ENCODE peak calls at places on chromosomes 2 and 18, in ten cellular contexts. O is NCI-H2171; H is mammary epithelial cell; Z is HT1080; E is aorta; X is A549; S is naive thymus-derived CD8-positive, alpha-beta T cell; Q is GDM1; M is anterior cingulate cortex; P is SW480. T is an unnamed sample.
A peak's percentile ranks its signal among the peaks of the same experiment; 100 is the strongest.

GRCh38 chr2:231228223-231228622 is 29.8 kb downstream of the ARMC9 start:
- DNase-seq in O (no peak), H (no peak), P (no peak), E (no peak), X (no peak), S (no peak), M (no peak), Q (peak; percentile 14), Z (no peak), T (no peak)

GRCh38 chr2:217326238-217327022 is 466.6 kb upstream of the TNP1 start:
- DNase-seq in P (no peak), Z (no peak), Q (no peak), H (no peak), X (no peak), S (no peak), M (no peak), O (no peak), E (no peak), T (no peak)

GRCh38 chr2:98027535-98027934 is 31.8 kb upstream of the TMEM131 start:
- DNase-seq in Z (no peak), S (no peak), P (no peak), Q (peak; percentile 1), O (no peak), M (no peak), E (no peak), H (no peak), X (no peak), T (no peak)

GRCh38 chr2:46821600-46821999 is 94.0 kb downstream of the MCFD2 start:
- DNase-seq in M (no peak), S (no peak), Z (no peak), P (no peak), Q (no peak), E (no peak), O (no peak), H (no peak), X (no peak), T (no peak)

GRCh38 chr2:42068571-42069178 is 20.9 kb downstream of the PKDCC start:
- DNase-seq in X (no peak), E (no peak), P (no peak), Q (no peak), H (no peak), Z (no peak), M (no peak), S (no peak), O (no peak), T (no peak)

GRCh38 chr2:64808092-64808491 is 154.4 kb upstream of the SERTAD2 start:
- DNase-seq in O (no peak), P (no peak), E (no peak), M (no peak), Q (no peak), S (no peak), Z (no peak), X (no peak), H (no peak), T (no peak)

GRCh38 chr2:135744761-135745314 is 3.2 kb downstream of the UBXN4 start:
- DNase-seq in O (no peak), X (peak; percentile 73), M (no peak), H (peak; percentile 65), E (no peak), Q (no peak), S (no peak), Z (peak; percentile 38), P (peak; percentile 36), T (peak; percentile 82)

GRCh38 chr2:236521556-236521955 is 48.1 kb upstream of the ACKR3 start:
- DNase-seq in E (no peak), Q (no peak), O (no peak), S (no peak), H (no peak), Z (no peak), X (no peak), M (no peak), P (no peak), T (no peak)

GRCh38 chr2:122830157-122830556 is 1074.7 kb downstream of the TSN start:
- DNase-seq in S (no peak), P (no peak), Z (no peak), O (no peak), X (no peak), Q (no peak), H (no peak), E (no peak), M (no peak), T (no peak)

GRCh38 chr2:238699307-238700121 is 148.4 kb upstream of the TWIST2 start:
- DNase-seq in Q (no peak), O (no peak), M (no peak), P (no peak), E (no peak), Z (no peak), X (no peak), H (no peak), S (no peak), T (no peak)

GRCh38 chr2:135756692-135757091 is 15.0 kb downstream of the UBXN4 start:
- DNase-seq in X (no peak), O (no peak), P (no peak), E (no peak), Q (no peak), Z (no peak), H (no peak), S (no peak), M (no peak), T (no peak)

GRCh38 chr2:165248238-165248637 is 9.0 kb downstream of the SCN2A start:
- DNase-seq in X (no peak), E (no peak), O (no peak), M (no peak), P (no peak), S (no peak), H (no peak), Q (no peak), Z (no peak), T (no peak)

GRCh38 chr2:185896090-185896693 is 157.6 kb downstream of the FSIP2 start:
- DNase-seq in H (no peak), Q (no peak), O (no peak), Z (no peak), E (no peak), P (no peak), M (no peak), X (no peak), S (no peak), T (no peak)

GRCh38 chr18:36297419-36298112 is at the start of gene FHOD3:
- DNase-seq in E (peak; percentile 82), O (peak; percentile 53), Q (no peak), S (no peak), Z (peak; percentile 48), M (no peak), P (peak; percentile 66), H (peak; percentile 52), X (peak; percentile 27), T (no peak)

GRCh38 chr2:20069756-20070155 is 18.3 kb upstream of the LAPTM4A start:
- DNase-seq in X (no peak), S (no peak), E (no peak), Q (no peak), M (no peak), H (no peak), Z (no peak), O (no peak), P (no peak), T (no peak)

GRCh38 chr2:26245810-26246209 is 1.1 kb downstream of the HADHB start:
- DNase-seq in P (peak; percentile 46), M (no peak), Z (peak; percentile 29), H (peak; percentile 53), Q (no peak), E (no peak), X (no peak), S (no peak), O (no peak), T (peak; percentile 22)

GRCh38 chr2:165440367-165440766 is 29.1 kb upstream of the CSRNP3 start:
- DNase-seq in S (no peak), E (no peak), H (no peak), O (no peak), Q (no peak), P (no peak), Z (no peak), X (no peak), M (peak; percentile 8), T (no peak)

GRCh38 chr2:237732790-237733349 is 65.7 kb upstream of the RBM44 start:
- DNase-seq in S (no peak), Q (no peak), X (no peak), E (no peak), H (no peak), P (no peak), O (no peak), Z (no peak), M (no peak), T (no peak)

GRCh38 chr2:56185101-56185581 is 1.4 kb downstream of the CCDC85A start:
- DNase-seq in S (no peak), M (no peak), P (peak; percentile 31), E (no peak), X (peak; percentile 31), H (peak; percentile 14), O (peak; percentile 25), Z (peak; percentile 23), Q (no peak), T (peak; percentile 42)